ENCODE peak calls at places on chromosomes 13 and 19, in five cellular contexts. One of them, this sample, is unnamed.

GRCh38 chr13:51033431-51034185 is 77.5 kb downstream of the C13orf42 start:
- DNase-seq in pancreas: no peak
- DNase-seq in tibial nerve: no peak
- DNase-seq in IMR-90: no peak
- DNase-seq in CD4-positive, CD25-positive, alpha-beta regulatory T cell: no peak
- DNase-seq in this sample: no peak

GRCh38 chr19:48565090-48565489 is 13.1 kb downstream of the SULT2B1 start:
- DNase-seq in pancreas: no peak
- DNase-seq in tibial nerve: no peak
- DNase-seq in IMR-90: peak; percentile 83
- DNase-seq in CD4-positive, CD25-positive, alpha-beta regulatory T cell: no peak
- DNase-seq in this sample: no peak

GRCh38 chr13:21124853-21125252 is 51.5 kb downstream of the SKA3 start:
- DNase-seq in pancreas: no peak
- DNase-seq in tibial nerve: no peak
- DNase-seq in IMR-90: peak; percentile 63
- DNase-seq in CD4-positive, CD25-positive, alpha-beta regulatory T cell: no peak
- DNase-seq in this sample: no peak

GRCh38 chr13:37144661-37145060 is 39.2 kb upstream of the CSNK1A1L start:
- DNase-seq in pancreas: no peak
- DNase-seq in tibial nerve: no peak
- DNase-seq in IMR-90: peak; percentile 66
- DNase-seq in CD4-positive, CD25-positive, alpha-beta regulatory T cell: no peak
- DNase-seq in this sample: no peak

GRCh38 chr13:51330741-51331140 is 8.8 kb upstream of the SERPINE3 start:
- DNase-seq in pancreas: no peak
- DNase-seq in tibial nerve: no peak
- DNase-seq in IMR-90: no peak
- DNase-seq in CD4-positive, CD25-positive, alpha-beta regulatory T cell: no peak
- DNase-seq in this sample: no peak

GRCh38 chr19:14059652-14060155 is 2.2 kb downstream of the PALM3 start:
- DNase-seq in pancreas: no peak
- DNase-seq in tibial nerve: no peak
- DNase-seq in IMR-90: no peak
- DNase-seq in CD4-positive, CD25-positive, alpha-beta regulatory T cell: no peak
- DNase-seq in this sample: no peak

GRCh38 chr19:5319516-5319915 is 21.1 kb downstream of the PTPRS start:
- DNase-seq in pancreas: no peak
- DNase-seq in tibial nerve: no peak
- DNase-seq in IMR-90: no peak
- DNase-seq in CD4-positive, CD25-positive, alpha-beta regulatory T cell: no peak
- DNase-seq in this sample: no peak

GRCh38 chr19:4376245-4376990 is 23.9 kb downstream of the SH3GL1 start:
- DNase-seq in pancreas: no peak
- DNase-seq in tibial nerve: no peak
- DNase-seq in IMR-90: no peak
- DNase-seq in CD4-positive, CD25-positive, alpha-beta regulatory T cell: no peak
- DNase-seq in this sample: no peak

GRCh38 chr19:20153281-20153680 is 13.7 kb upstream of the ZNF486 start:
- DNase-seq in pancreas: no peak
- DNase-seq in tibial nerve: no peak
- DNase-seq in IMR-90: no peak
- DNase-seq in CD4-positive, CD25-positive, alpha-beta regulatory T cell: no peak
- DNase-seq in this sample: no peak

GRCh38 chr13:88345171-88345847 is 674.1 kb downstream of the SLITRK5 start:
- DNase-seq in pancreas: no peak
- DNase-seq in tibial nerve: no peak
- DNase-seq in IMR-90: no peak
- DNase-seq in CD4-positive, CD25-positive, alpha-beta regulatory T cell: no peak
- DNase-seq in this sample: peak; percentile 50

GRCh38 chr13:29948246-29948645 is 97.8 kb upstream of the UBL3 start:
- DNase-seq in pancreas: no peak
- DNase-seq in tibial nerve: no peak
- DNase-seq in IMR-90: peak; percentile 87
- DNase-seq in CD4-positive, CD25-positive, alpha-beta regulatory T cell: no peak
- DNase-seq in this sample: no peak

GRCh38 chr13:60583196-60583908 is 186.3 kb downstream of the TDRD3 start:
- DNase-seq in pancreas: no peak
- DNase-seq in tibial nerve: peak; percentile 74
- DNase-seq in IMR-90: peak; percentile 16
- DNase-seq in CD4-positive, CD25-positive, alpha-beta regulatory T cell: no peak
- DNase-seq in this sample: no peak

GRCh38 chr19:2428027-2428690 is 773 bp upstream of the TIMM13 start:
- DNase-seq in pancreas: peak; percentile 55
- DNase-seq in tibial nerve: no peak
- DNase-seq in IMR-90: peak; percentile 8
- DNase-seq in CD4-positive, CD25-positive, alpha-beta regulatory T cell: no peak
- DNase-seq in this sample: peak; percentile 74

GRCh38 chr13:78138756-78139155 is 220.1 kb upstream of the EDNRB start:
- DNase-seq in pancreas: no peak
- DNase-seq in tibial nerve: no peak
- DNase-seq in IMR-90: no peak
- DNase-seq in CD4-positive, CD25-positive, alpha-beta regulatory T cell: no peak
- DNase-seq in this sample: no peak

GRCh38 chr13:63408227-63409202 is 1992.9 kb upstream of the PCDH20 start:
- DNase-seq in pancreas: no peak
- DNase-seq in tibial nerve: no peak
- DNase-seq in IMR-90: peak; percentile 50
- DNase-seq in CD4-positive, CD25-positive, alpha-beta regulatory T cell: no peak
- DNase-seq in this sample: no peak

GRCh38 chr13:34869737-34870136 is 72.3 kb upstream of the NBEA start:
- DNase-seq in pancreas: no peak
- DNase-seq in tibial nerve: no peak
- DNase-seq in IMR-90: no peak
- DNase-seq in CD4-positive, CD25-positive, alpha-beta regulatory T cell: no peak
- DNase-seq in this sample: no peak

GRCh38 chr13:24893863-24894262 is 129.9 kb downstream of the RNF17 start:
- DNase-seq in pancreas: no peak
- DNase-seq in tibial nerve: no peak
- DNase-seq in IMR-90: no peak
- DNase-seq in CD4-positive, CD25-positive, alpha-beta regulatory T cell: no peak
- DNase-seq in this sample: no peak

GRCh38 chr13:32824671-32825070 is 191.6 kb upstream of the KL start:
- DNase-seq in pancreas: no peak
- DNase-seq in tibial nerve: no peak
- DNase-seq in IMR-90: peak; percentile 95
- DNase-seq in CD4-positive, CD25-positive, alpha-beta regulatory T cell: no peak
- DNase-seq in this sample: no peak

GRCh38 chr19:53132231-53132991 is at the start of gene ZNF415:
- DNase-seq in pancreas: peak; percentile 82
- DNase-seq in tibial nerve: peak; percentile 45
- DNase-seq in IMR-90: peak; percentile 67
- DNase-seq in CD4-positive, CD25-positive, alpha-beta regulatory T cell: peak; percentile 24
- DNase-seq in this sample: peak; percentile 92

GRCh38 chr13:33109319-33109718 is 93.1 kb downstream of the KL start:
- DNase-seq in pancreas: no peak
- DNase-seq in tibial nerve: no peak
- DNase-seq in IMR-90: no peak
- DNase-seq in CD4-positive, CD25-positive, alpha-beta regulatory T cell: no peak
- DNase-seq in this sample: no peak

GRCh38 chr19:56066152-56067023 is 54.7 kb downstream of the ZNF787 start:
- DNase-seq in pancreas: peak; percentile 78
- DNase-seq in tibial nerve: no peak
- DNase-seq in IMR-90: peak; percentile 19
- DNase-seq in CD4-positive, CD25-positive, alpha-beta regulatory T cell: peak; percentile 53
- DNase-seq in this sample: peak; percentile 84

GRCh38 chr13:113837554-113838355 is 26.1 kb downstream of the GAS6 start:
- DNase-seq in pancreas: peak; percentile 88
- DNase-seq in tibial nerve: peak; percentile 86
- DNase-seq in IMR-90: peak; percentile 98
- DNase-seq in CD4-positive, CD25-positive, alpha-beta regulatory T cell: no peak
- DNase-seq in this sample: peak; percentile 98

GRCh38 chr13:64505511-64505910 is 2724.6 kb downstream of the PCDH9 start:
- DNase-seq in pancreas: no peak
- DNase-seq in tibial nerve: no peak
- DNase-seq in IMR-90: peak; percentile 80
- DNase-seq in CD4-positive, CD25-positive, alpha-beta regulatory T cell: no peak
- DNase-seq in this sample: no peak

GRCh38 chr13:64871742-64872141 is 2358.4 kb downstream of the PCDH9 start:
- DNase-seq in pancreas: no peak
- DNase-seq in tibial nerve: no peak
- DNase-seq in IMR-90: no peak
- DNase-seq in CD4-positive, CD25-positive, alpha-beta regulatory T cell: no peak
- DNase-seq in this sample: no peak

GRCh38 chr13:44306401-44307192 is 67.0 kb upstream of the SERP2 start:
- DNase-seq in pancreas: no peak
- DNase-seq in tibial nerve: peak; percentile 37
- DNase-seq in IMR-90: peak; percentile 99
- DNase-seq in CD4-positive, CD25-positive, alpha-beta regulatory T cell: no peak
- DNase-seq in this sample: peak; percentile 77

GRCh38 chr13:66586489-66586888 is 643.6 kb downstream of the PCDH9 start:
- DNase-seq in pancreas: no peak
- DNase-seq in tibial nerve: no peak
- DNase-seq in IMR-90: no peak
- DNase-seq in CD4-positive, CD25-positive, alpha-beta regulatory T cell: no peak
- DNase-seq in this sample: no peak

GRCh38 chr13:46278474-46278873 is 66.7 kb downstream of the LRRC63 start:
- DNase-seq in pancreas: no peak
- DNase-seq in tibial nerve: no peak
- DNase-seq in IMR-90: no peak
- DNase-seq in CD4-positive, CD25-positive, alpha-beta regulatory T cell: no peak
- DNase-seq in this sample: peak; percentile 31

GRCh38 chr19:15177269-15178116 is 23.3 kb downstream of the NOTCH3 start:
- DNase-seq in pancreas: peak; percentile 83
- DNase-seq in tibial nerve: peak; percentile 74
- DNase-seq in IMR-90: peak; percentile 64
- DNase-seq in CD4-positive, CD25-positive, alpha-beta regulatory T cell: peak; percentile 80
- DNase-seq in this sample: peak; percentile 94

GRCh38 chr13:110756268-110756667 is 42.8 kb downstream of the ING1 start:
- DNase-seq in pancreas: no peak
- DNase-seq in tibial nerve: no peak
- DNase-seq in IMR-90: peak; percentile 95
- DNase-seq in CD4-positive, CD25-positive, alpha-beta regulatory T cell: no peak
- DNase-seq in this sample: no peak

GRCh38 chr13:42478531-42479156 is 95.3 kb upstream of the TNFSF11 start:
- DNase-seq in pancreas: no peak
- DNase-seq in tibial nerve: no peak
- DNase-seq in IMR-90: peak; percentile 7
- DNase-seq in CD4-positive, CD25-positive, alpha-beta regulatory T cell: peak; percentile 9
- DNase-seq in this sample: no peak

GRCh38 chr13:42991892-42992584 is at the start of gene EPSTI1:
- DNase-seq in pancreas: peak; percentile 51
- DNase-seq in tibial nerve: peak; percentile 61
- DNase-seq in IMR-90: peak; percentile 74
- DNase-seq in CD4-positive, CD25-positive, alpha-beta regulatory T cell: peak; percentile 80
- DNase-seq in this sample: peak; percentile 85

GRCh38 chr13:34897220-34897619 is 44.9 kb upstream of the NBEA start:
- DNase-seq in pancreas: no peak
- DNase-seq in tibial nerve: no peak
- DNase-seq in IMR-90: no peak
- DNase-seq in CD4-positive, CD25-positive, alpha-beta regulatory T cell: no peak
- DNase-seq in this sample: no peak

GRCh38 chr19:13876834-13877233 is at the start of gene NANOS3:
- DNase-seq in pancreas: no peak
- DNase-seq in tibial nerve: no peak
- DNase-seq in IMR-90: no peak
- DNase-seq in CD4-positive, CD25-positive, alpha-beta regulatory T cell: no peak
- DNase-seq in this sample: no peak

GRCh38 chr19:31897292-31897691 is 448.1 kb upstream of the ZNF507 start:
- DNase-seq in pancreas: no peak
- DNase-seq in tibial nerve: no peak
- DNase-seq in IMR-90: no peak
- DNase-seq in CD4-positive, CD25-positive, alpha-beta regulatory T cell: no peak
- DNase-seq in this sample: no peak

GRCh38 chr19:22595918-22596341 is 38.2 kb upstream of the ZNF492 start:
- DNase-seq in pancreas: peak; percentile 52
- DNase-seq in tibial nerve: peak; percentile 41
- DNase-seq in IMR-90: no peak
- DNase-seq in CD4-positive, CD25-positive, alpha-beta regulatory T cell: no peak
- DNase-seq in this sample: peak; percentile 87

GRCh38 chr13:112711528-112712265 is 21.9 kb downstream of the ATP11A start:
- DNase-seq in pancreas: peak; percentile 78
- DNase-seq in tibial nerve: peak; percentile 87
- DNase-seq in IMR-90: peak; percentile 98
- DNase-seq in CD4-positive, CD25-positive, alpha-beta regulatory T cell: no peak
- DNase-seq in this sample: peak; percentile 94
- H3K4me3 ChIP-seq in pancreas: no peak overlapping the region
- H3K4me3 ChIP-seq in tibial nerve: no peak overlapping the region
- H3K4me3 ChIP-seq in IMR-90: peak overlapping the region; percentile 9
- H3K4me3 ChIP-seq in CD4-positive, CD25-positive, alpha-beta regulatory T cell: no peak overlapping the region
- H3K4me3 ChIP-seq in this sample: no peak overlapping the region

DNA sequence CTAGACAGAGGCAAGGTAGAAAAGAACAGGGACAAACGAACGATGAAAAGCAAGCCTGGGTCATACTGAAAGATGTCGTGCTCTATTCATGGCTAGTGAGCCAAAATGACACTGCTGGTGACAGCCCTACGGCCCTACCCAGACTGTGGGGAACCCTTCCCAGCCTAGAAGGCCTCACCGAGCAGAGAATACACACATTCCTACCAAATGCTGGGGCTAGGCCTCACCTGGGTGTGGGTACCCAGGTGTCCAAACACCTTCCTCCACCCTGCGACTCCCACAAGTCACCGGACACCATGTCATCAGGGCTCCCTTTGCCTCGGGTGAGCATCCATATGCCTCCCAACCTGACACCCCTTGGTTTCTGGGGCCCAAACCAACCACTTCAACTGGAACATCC is 85.3 kb upstream of the DOCK9 start:
- DNase-seq in pancreas: no peak
- DNase-seq in tibial nerve: no peak
- DNase-seq in IMR-90: no peak
- DNase-seq in CD4-positive, CD25-positive, alpha-beta regulatory T cell: no peak
- DNase-seq in this sample: no peak
- H3K4me1 ChIP-seq in pancreas: no peaks in the 10 kb centered on the region
- H3K4me1 ChIP-seq in tibial nerve: peaks cover 6% of the 10 kb centered on the region
- H3K4me1 ChIP-seq in IMR-90: peaks cover 17% of the 10 kb centered on the region
- H3K4me1 ChIP-seq in CD4-positive, CD25-positive, alpha-beta regulatory T cell: peaks cover 15% of the 10 kb centered on the region
- H3K4me1 ChIP-seq in this sample: peaks cover 20% of the 10 kb centered on the region

DNA sequence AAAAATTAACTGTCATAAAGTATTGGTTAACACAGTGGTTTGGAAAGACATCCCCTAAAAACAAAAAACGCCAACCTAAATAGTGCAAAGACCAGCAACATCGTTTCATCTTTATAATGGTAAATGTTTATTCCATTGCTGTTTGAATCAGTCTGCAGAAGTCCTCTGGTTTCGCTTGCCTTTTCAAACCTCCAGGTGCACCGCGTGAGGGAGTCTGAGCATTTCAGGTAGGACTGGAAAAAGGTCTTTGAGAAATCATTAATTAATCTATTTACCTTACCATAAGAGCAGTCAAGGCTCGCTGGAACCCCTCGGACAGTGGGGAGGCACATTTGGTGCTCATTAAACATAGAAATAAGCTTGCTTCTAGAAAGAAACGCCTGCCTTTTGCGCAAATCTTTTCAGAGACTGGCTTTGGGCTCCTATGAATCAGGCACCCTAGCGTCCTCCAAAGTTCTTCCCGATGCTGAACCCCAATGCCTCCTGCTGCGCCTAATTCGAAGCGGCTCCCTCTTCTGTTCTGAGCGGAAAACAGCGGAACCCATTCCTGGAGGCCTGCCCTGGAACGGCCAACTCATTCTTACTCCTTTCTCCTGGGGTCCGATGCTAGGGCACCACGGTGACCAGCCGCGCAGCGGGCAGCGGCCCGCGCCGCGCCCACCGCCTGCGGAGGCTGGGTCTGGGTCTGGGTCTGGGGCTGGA is 942 bp upstream of the MTUS2 start:
- DNase-seq in pancreas: no peak
- DNase-seq in tibial nerve: no peak
- DNase-seq in IMR-90: peak; percentile 12
- DNase-seq in CD4-positive, CD25-positive, alpha-beta regulatory T cell: no peak
- DNase-seq in this sample: no peak
- H3K4me3 ChIP-seq in pancreas: peak overlapping the region; percentile 32
- H3K4me3 ChIP-seq in tibial nerve: no peak overlapping the region
- H3K4me3 ChIP-seq in IMR-90: peak overlapping the region; percentile 42
- H3K4me3 ChIP-seq in CD4-positive, CD25-positive, alpha-beta regulatory T cell: no peak overlapping the region
- H3K4me3 ChIP-seq in this sample: peak overlapping the region; percentile 65

GRCh38 chr13:85654227-85654626 is 145.0 kb downstream of the SLITRK6 start:
- DNase-seq in pancreas: no peak
- DNase-seq in tibial nerve: no peak
- DNase-seq in IMR-90: no peak
- DNase-seq in CD4-positive, CD25-positive, alpha-beta regulatory T cell: no peak
- DNase-seq in this sample: no peak
- H3K4me1 ChIP-seq in pancreas: no peaks in the 10 kb centered on the region
- H3K4me1 ChIP-seq in tibial nerve: no peaks in the 10 kb centered on the region
- H3K4me1 ChIP-seq in IMR-90: no peaks in the 10 kb centered on the region
- H3K4me1 ChIP-seq in CD4-positive, CD25-positive, alpha-beta regulatory T cell: no peaks in the 10 kb centered on the region
- H3K4me1 ChIP-seq in this sample: no peaks in the 10 kb centered on the region

This sample was measured in right cardiac atrium.